ENCODE peak calls at places on chromosomes 4 and X, in eight cellular contexts. D, A, P, T, F, E, H and I are unnamed samples.

GRCh38 chrX:56813318-56813837 is 84.3 kb downstream of the NBDY start:
- DNase-seq in D (no peak), A (peak), P (no peak), T (no peak), F (no peak), E (no peak), H (peak), I (peak)

GRCh38 chr4:141645611-141646340 is 9.4 kb downstream of the IL15 start:
- DNase-seq in D (no peak), A (no peak), P (no peak), T (no peak), F (no peak), E (no peak), H (peak), I (no peak)

GRCh38 chr4:6668391-6668790 is 25.3 kb upstream of the S100P start:
- DNase-seq in D (no peak), A (no peak), P (no peak), T (no peak), F (no peak), E (no peak), H (peak), I (no peak)

GRCh38 chr4:10354746-10355145 is 102.5 kb downstream of the ZNF518B start:
- DNase-seq in D (no peak), A (no peak), P (no peak), T (no peak), F (no peak), E (no peak), H (no peak), I (no peak)

GRCh38 chr4:627347-627746 is 2.0 kb downstream of the PDE6B start:
- DNase-seq in D (no peak), A (no peak), P (no peak), T (no peak), F (no peak), E (peak), H (no peak), I (no peak)

GRCh38 chr4:147108409-147108808 is 162.7 kb upstream of the TTC29 start:
- DNase-seq in D (no peak), A (no peak), P (no peak), T (no peak), F (no peak), E (no peak), H (peak), I (no peak)

GRCh38 chr4:83962492-83962891 is 426.6 kb downstream of the GPAT3 start:
- DNase-seq in D (no peak), A (no peak), P (no peak), T (no peak), F (no peak), E (no peak), H (no peak), I (no peak)

GRCh38 chr4:140754918-140755810 is 1.0 kb downstream of the TBC1D9 start:
- DNase-seq in D (no peak), A (no peak), P (no peak), T (no peak), F (no peak), E (no peak), H (no peak), I (no peak)

GRCh38 chr4:57102050-57102564 is 8.1 kb downstream of the IGFBP7 start:
- DNase-seq in D (peak), A (peak), P (peak), T (no peak), F (peak), E (no peak), H (peak), I (peak)

GRCh38 chrX:150352581-150352980 is 10.5 kb upstream of the MAMLD1 start:
- DNase-seq in D (no peak), A (peak), P (no peak), T (no peak), F (no peak), E (no peak), H (peak), I (no peak)

GRCh38 chrX:68826113-68826980 is 2.5 kb upstream of the EFNB1 start:
- DNase-seq in D (no peak), A (no peak), P (peak), T (no peak), F (no peak), E (no peak), H (no peak), I (no peak)

GRCh38 chr4:71110499-71110898 is 117.0 kb downstream of the DCK start:
- DNase-seq in D (no peak), A (no peak), P (no peak), T (no peak), F (no peak), E (no peak), H (no peak), I (no peak)

GRCh38 chr4:32858971-32859370 is 2138.8 kb downstream of the PCDH7 start:
- DNase-seq in D (no peak), A (no peak), P (no peak), T (no peak), F (no peak), E (no peak), H (peak), I (no peak)

GRCh38 chr4:62210521-62210920 is 1010.4 kb downstream of the ADGRL3 start:
- DNase-seq in D (no peak), A (no peak), P (no peak), T (no peak), F (no peak), E (no peak), H (no peak), I (no peak)

GRCh38 chrX:148020329-148020728 is 39.2 kb downstream of the FMR1NB start:
- DNase-seq in D (no peak), A (no peak), P (no peak), T (no peak), F (no peak), E (no peak), H (no peak), I (no peak)

GRCh38 chr4:55173580-55173979 is 48.2 kb upstream of the KDR start:
- DNase-seq in D (no peak), A (no peak), P (no peak), T (no peak), F (no peak), E (no peak), H (peak), I (no peak)

GRCh38 chr4:108117473-108118182 is 51.1 kb downstream of the LEF1 start:
- DNase-seq in D (no peak), A (peak), P (peak), T (no peak), F (no peak), E (no peak), H (no peak), I (no peak)

GRCh38 chr4:13196721-13197120 is 287.4 kb downstream of the RAB28 start:
- DNase-seq in D (no peak), A (no peak), P (no peak), T (no peak), F (no peak), E (no peak), H (no peak), I (no peak)

DNA sequence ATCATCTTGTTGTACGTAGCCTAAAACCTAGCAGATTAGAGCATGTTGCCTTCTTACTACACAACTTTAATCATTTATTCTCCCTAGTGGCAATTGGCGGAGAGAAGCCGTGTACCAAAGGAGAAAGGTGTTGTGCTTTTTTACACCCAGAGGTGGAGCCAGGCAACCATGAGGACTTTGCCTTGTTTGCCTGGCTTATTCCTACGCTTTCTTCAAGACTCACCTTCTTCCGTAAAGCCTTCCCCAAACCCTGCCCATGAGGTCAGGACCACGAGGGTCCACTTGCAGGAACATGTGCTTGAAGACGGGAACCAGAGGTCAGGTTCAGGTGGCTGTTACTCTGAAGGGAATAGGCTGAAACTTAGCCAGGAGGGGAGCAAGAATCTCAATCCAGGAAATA is 290.5 kb downstream of the RAB28 start:
- DNase-seq in D (no peak), A (no peak), P (peak), T (no peak), F (no peak), E (no peak), H (no peak), I (no peak)
- TF ChIP-seq CTCF in D (no peak), A (no peak), P (peak), T (no peak), F (no peak), E (no peak), H (no peak), I (no peak)

GRCh38 chrX:43963726-43964125 is 9.5 kb downstream of the NDP start:
- DNase-seq in D (no peak), A (no peak), P (no peak), T (no peak), F (no peak), E (no peak), H (no peak), I (no peak)

GRCh38 chrX:43956034-43956433 is 17.2 kb downstream of the NDP start:
- DNase-seq in D (no peak), A (no peak), P (no peak), T (no peak), F (no peak), E (no peak), H (no peak), I (no peak)

GRCh38 chrX:43962636-43963035 is 10.6 kb downstream of the NDP start:
- DNase-seq in D (no peak), A (no peak), P (no peak), T (no peak), F (no peak), E (no peak), H (no peak), I (no peak)

GRCh38 chrX:43961699-43962098 is 11.5 kb downstream of the NDP start:
- DNase-seq in D (no peak), A (no peak), P (no peak), T (no peak), F (no peak), E (no peak), H (no peak), I (no peak)

GRCh38 chrX:43958529-43958928 is 14.7 kb downstream of the NDP start:
- DNase-seq in D (peak), A (peak), P (peak), T (peak), F (peak), E (no peak), H (peak), I (peak)
- TF ChIP-seq POLR2A in D (no peak), A (no peak), P (no peak), T (no peak), F (no peak), E (no peak), H (no peak), I (no peak)

DNA sequence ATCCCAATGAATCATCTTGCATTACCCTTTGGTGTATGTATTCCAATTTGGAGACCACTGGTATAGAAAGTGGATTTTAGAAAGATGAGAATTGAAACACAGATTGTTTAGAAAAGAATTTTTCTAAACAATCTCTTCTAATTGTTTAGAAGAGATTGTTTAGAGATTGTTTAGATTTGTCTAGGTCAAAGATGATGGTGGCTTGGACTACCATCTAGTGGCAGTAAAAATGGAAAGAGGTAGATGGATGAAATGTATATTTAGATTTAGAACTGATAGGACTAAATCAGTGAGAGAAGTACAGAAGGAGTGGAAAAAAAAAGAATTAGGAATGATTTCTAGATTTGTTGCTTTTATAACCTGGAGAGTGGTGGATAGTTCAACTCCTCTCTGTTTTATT is 70.6 kb downstream of the ARSJ start:
- DNase-seq in D (no peak), A (no peak), P (no peak), T (no peak), F (no peak), E (no peak), H (no peak), I (no peak)
- TF ChIP-seq CTCF in D (no peak), A (no peak), P (peak), T (no peak), F (no peak), E (no peak), H (no peak), I (no peak)

GRCh38 chr4:123739806-123740205 is 343.2 kb downstream of the SPRY1 start:
- DNase-seq in D (no peak), A (no peak), P (no peak), T (no peak), F (no peak), E (no peak), H (no peak), I (no peak)
- TF ChIP-seq POLR2A in D (no peak), A (no peak), P (no peak), T (no peak), F (no peak), E (no peak), H (no peak), I (no peak)